ENCODE peak calls at places on chromosomes 7 and 10, in nine cellular contexts. K is spleen, U is sigmoid colon, J is HL-60, B is GM23338, S is stomach, H is upper lobe of left lung, C is HCT116, T is prostate gland. F is an unnamed sample.

GRCh38 chr10:88897019-88897853 is 17.2 kb downstream of the STAMBPL1 start:
- DNase-seq in U (no peak), B (no peak), H (no peak), J (no peak), C (peak), T (no peak), K (no peak), S (no peak), F (no peak)

GRCh38 chr10:17001961-17002749 is 127.5 kb downstream of the CUBN start:
- DNase-seq in B (no peak), C (no peak), U (no peak), S (no peak), K (no peak), H (no peak), T (peak), J (no peak), F (no peak)

GRCh38 chr10:30463944-30464451 is 30.0 kb downstream of the MAP3K8 start:
- DNase-seq in T (no peak), J (no peak), S (no peak), U (no peak), B (no peak), K (no peak), C (peak), H (no peak), F (no peak)

GRCh38 chr10:28496481-28496961 is 36.4 kb upstream of the WAC start:
- DNase-seq in S (no peak), C (no peak), T (no peak), B (no peak), H (no peak), K (no peak), J (no peak), U (no peak), F (no peak)

GRCh38 chr7:25750738-25751529 is 401.1 kb upstream of the NFE2L3 start:
- DNase-seq in C (no peak), U (no peak), K (no peak), T (peak), J (no peak), B (no peak), S (no peak), H (no peak), F (no peak)

GRCh38 chr7:414681-415560 is 104.7 kb downstream of the PDGFA start:
- DNase-seq in S (no peak), C (no peak), H (peak), J (no peak), U (peak), K (peak), B (no peak), T (no peak), F (no peak)

GRCh38 chr7:46969303-46970130 is 612.4 kb downstream of the TNS3 start:
- DNase-seq in H (no peak), B (no peak), U (no peak), K (no peak), T (no peak), S (no peak), J (no peak), C (no peak), F (no peak)

GRCh38 chr7:140196361-140197217 is 19.8 kb upstream of the KDM7A start:
- DNase-seq in S (no peak), U (peak), J (no peak), C (no peak), H (no peak), K (no peak), B (no peak), T (no peak), F (no peak)

GRCh38 chr10:91495402-91495801 is 85.3 kb downstream of the HECTD2 start:
- DNase-seq in K (no peak), J (no peak), H (no peak), C (no peak), B (no peak), S (no peak), U (no peak), T (no peak), F (no peak)

GRCh38 chr7:52088008-52088787 is 771.6 kb upstream of the COBL start:
- DNase-seq in B (peak), H (peak), U (no peak), K (no peak), S (no peak), T (no peak), J (no peak), C (no peak), F (no peak)

GRCh38 chr10:28429045-28429444 is 103.9 kb upstream of the WAC start:
- DNase-seq in C (no peak), B (no peak), U (no peak), T (no peak), S (no peak), J (no peak), K (no peak), H (no peak), F (no peak)

GRCh38 chr7:24864214-24864817 is 107.1 kb upstream of the GSDME start:
- DNase-seq in T (no peak), U (no peak), B (no peak), H (no peak), K (no peak), S (no peak), J (no peak), C (no peak), F (no peak)

GRCh38 chr10:59460601-59461000 is 98.3 kb upstream of the FAM13C start:
- DNase-seq in K (no peak), S (no peak), U (no peak), H (no peak), B (no peak), T (no peak), J (no peak), C (no peak), F (no peak)

GRCh38 chr7:76125560-76125959 is 76.1 kb upstream of the SRRM3 start:
- DNase-seq in B (no peak), U (no peak), H (no peak), S (no peak), C (no peak), J (no peak), T (no peak), K (no peak), F (no peak)

GRCh38 chr10:44921061-44921460 is 9.9 kb downstream of the TMEM72 start:
- DNase-seq in T (no peak), U (no peak), C (no peak), J (no peak), H (no peak), S (no peak), B (no peak), K (no peak), F (no peak)

GRCh38 chr7:87213252-87213651 is 6.3 kb downstream of the TMEM243 start:
- DNase-seq in T (no peak), J (no peak), S (no peak), H (no peak), U (no peak), C (no peak), B (no peak), K (no peak), F (no peak)

GRCh38 chr7:143325215-143325614 is 9.3 kb downstream of the CLCN1 start:
- DNase-seq in J (no peak), K (no peak), U (no peak), H (no peak), C (no peak), S (no peak), T (no peak), B (no peak), F (no peak)

DNA sequence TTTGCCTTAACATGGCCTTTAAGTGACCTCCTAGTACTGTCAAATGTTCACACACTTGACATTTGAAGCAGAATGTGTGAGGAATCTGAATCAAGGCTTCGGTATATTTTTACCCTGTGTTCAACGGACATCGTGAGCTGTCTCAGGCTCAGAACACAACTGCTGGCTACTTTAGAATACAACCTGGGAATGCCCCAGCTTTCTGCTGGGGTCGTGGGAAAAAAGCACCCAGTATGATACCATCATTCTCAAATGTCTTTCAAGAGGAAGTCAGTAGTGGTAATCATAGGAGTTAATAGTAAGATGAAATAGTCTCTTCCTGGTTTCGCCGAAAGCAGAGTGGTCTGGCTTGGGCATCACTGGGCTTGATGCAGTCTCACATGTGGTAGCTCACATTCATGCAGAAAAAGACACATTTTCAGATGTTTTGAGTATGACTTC is 67.2 kb downstream of the CREB5 start:
- DNase-seq in S (no peak), H (no peak), C (no peak), J (no peak), T (no peak), K (no peak), U (no peak), B (no peak), F (no peak)
- TF ChIP-seq POLR2AphosphoS5 in S (no peak), H (no peak), C (no peak), J (no peak), T (no peak), K (no peak), U (no peak), B (no peak), F (no peak)

GRCh38 chr10:80206277-80206655 is 929 bp upstream of the ANXA11 start:
- DNase-seq in T (no peak), U (no peak), H (no peak), B (no peak), S (no peak), J (no peak), C (no peak), K (no peak), F (no peak)

GRCh38 chr10:80204193-80204714 is 1.1 kb downstream of the ANXA11 start:
- DNase-seq in C (no peak), J (no peak), T (no peak), B (peak), H (peak), K (peak), U (no peak), S (peak), F (no peak)

GRCh38 chr10:80205478-80206276 is at the start of gene ANXA11:
- DNase-seq in C (peak), K (peak), S (peak), T (peak), U (peak), J (peak), B (peak), H (peak), F (peak)

GRCh38 chr10:80203835-80204148 is 1.5 kb downstream of the ANXA11 start:
- DNase-seq in J (no peak), B (no peak), H (no peak), T (no peak), C (no peak), U (no peak), S (no peak), K (no peak), F (no peak)

DNA sequence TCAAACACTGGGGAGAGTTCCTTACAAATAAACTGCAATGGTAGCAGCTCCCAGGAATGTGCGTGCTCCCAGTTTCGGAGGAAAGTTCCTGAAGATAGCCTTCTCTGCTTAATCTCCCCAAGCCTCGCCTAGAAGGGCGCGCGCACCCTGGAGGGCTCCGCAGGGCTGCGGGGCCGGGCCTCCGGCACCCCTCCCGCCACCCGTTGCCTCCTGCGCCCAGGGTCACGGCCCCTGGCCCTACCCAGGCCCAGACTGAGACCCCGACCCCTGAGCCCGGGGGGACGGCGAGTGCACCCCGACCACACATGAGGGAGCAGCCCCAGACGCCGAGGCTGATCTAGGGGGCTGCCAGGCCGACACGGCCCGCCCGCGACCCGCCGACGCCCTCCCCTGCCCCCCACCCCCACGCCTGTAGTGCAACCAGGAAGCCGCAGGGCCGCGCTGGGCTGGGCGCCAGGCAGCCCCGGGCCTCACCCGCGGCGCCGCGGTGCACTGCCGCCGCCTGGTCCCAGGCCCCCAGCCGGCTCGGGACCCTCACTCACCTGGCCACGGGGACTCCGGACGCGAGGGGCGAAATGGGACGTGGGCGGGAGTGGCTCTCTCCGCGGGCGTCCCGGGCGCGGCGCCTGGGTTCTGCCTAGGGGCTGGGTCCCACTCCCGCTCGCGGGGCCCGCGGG is 398 bp downstream of the ANXA11 start:
- DNase-seq in K (no peak), H (peak), U (peak), C (no peak), T (no peak), J (no peak), B (peak), S (peak), F (peak)
- TF ChIP-seq POLR2AphosphoS5 in K (no peak), H (no peak), U (no peak), C (no peak), T (no peak), J (no peak), B (no peak), S (no peak), F (no peak)

DNA sequence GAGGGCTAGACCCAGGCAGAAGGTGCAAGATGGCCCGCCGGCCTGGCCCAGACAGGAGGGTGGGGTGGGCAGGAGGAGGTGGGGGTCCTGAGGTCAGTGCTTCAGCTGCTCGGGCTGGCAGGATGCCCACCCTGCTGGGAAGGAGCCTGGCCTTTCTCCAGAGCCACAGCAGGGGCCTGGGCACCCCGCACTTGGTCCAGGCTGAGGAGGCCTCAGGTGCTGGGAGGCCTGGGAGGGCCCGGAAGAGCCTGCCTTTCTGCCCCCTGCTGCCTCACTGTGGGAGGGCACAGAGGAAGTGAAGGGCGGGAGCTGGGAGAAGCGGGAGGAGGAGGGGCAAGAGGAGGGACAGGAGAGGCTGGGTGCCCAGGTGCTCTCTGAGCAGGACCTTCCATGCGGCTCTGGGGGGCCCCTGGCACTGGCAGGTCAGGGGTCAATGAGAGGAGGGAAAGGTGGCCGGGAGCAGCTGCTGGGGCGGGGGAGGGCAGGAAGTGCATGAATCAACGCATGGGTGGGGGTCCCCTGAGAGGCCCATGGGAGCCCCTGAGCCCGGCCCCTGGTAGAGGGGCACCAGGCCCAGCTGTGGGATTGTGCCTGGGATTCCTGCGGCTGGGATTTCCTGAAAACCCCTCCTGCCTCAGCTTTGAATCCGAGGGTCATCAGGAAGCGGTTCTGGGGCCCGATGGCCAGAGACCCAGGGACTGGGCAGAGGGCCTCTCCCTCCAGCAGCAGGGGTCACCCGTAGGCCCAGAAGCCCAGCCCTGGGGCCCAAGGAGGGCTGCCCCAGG is 49.9 kb downstream of the PWWP2B start:
- DNase-seq in S (peak), T (peak), K (peak), H (peak), J (peak), U (no peak), B (no peak), C (peak), F (no peak)
- TF ChIP-seq POLR2AphosphoS5 in S (peak), T (peak), K (peak), H (peak), J (peak), U (no peak), B (no peak), C (peak), F (no peak)

GRCh38 chr10:9900765-9901164 is 1116.9 kb upstream of the CELF2 start:
- DNase-seq in U (no peak), C (no peak), S (no peak), H (no peak), J (no peak), T (no peak), K (no peak), B (no peak), F (no peak)
- TF ChIP-seq POLR2AphosphoS5 in U (no peak), C (no peak), S (no peak), H (no peak), J (no peak), T (no peak), K (no peak), B (no peak), F (no peak)

GRCh38 chr7:27143022-27143949 is at the start of gene HOXA5:
- DNase-seq in C (no peak), H (peak), U (peak), B (peak), T (peak), S (peak), J (peak), K (peak), F (no peak)
- TF ChIP-seq POLR2AphosphoS5 in C (no peak), H (peak), U (peak), B (no peak), T (peak), S (peak), J (no peak), K (peak), F (no peak)